ENCODE peak calls at places on chromosomes 5 and 9, in nine cellular contexts. R is right atrium auricular region; Q is H1; M is stimulated activated CD4-positive, alpha-beta T cell treated with anti-CD3 and anti-CD28 coated beads, Interleukin-15, amount 100 ng/mL, for 24 hours; A is HT-29; V is left lobe of liver; F is SK-N-MC; U is D341Med; C is G401. B is an unnamed sample.
A peak's percentile ranks its signal among the peaks of the same experiment; 100 is the strongest.

GRCh38 chr9:132894857-132895846 is 16.5 kb downstream of the SPACA9 start:
- DNase-seq in R (no peak), Q (no peak), M (no peak), A (no peak), V (no peak), F (no peak), U (no peak), C (no peak), B (no peak)

GRCh38 chr5:119411935-119412623 is 40.2 kb upstream of the HSD17B4 start:
- DNase-seq in R (peak; percentile 66), Q (peak; percentile 65), M (peak; percentile 50), A (peak; percentile 92), V (peak; percentile 55), F (peak; percentile 71), U (peak; percentile 68), C (peak; percentile 83), B (peak; percentile 63)

GRCh38 chr5:142275496-142275895 is 49.3 kb downstream of the SPRY4 start:
- DNase-seq in R (no peak), Q (no peak), M (no peak), A (peak; percentile 52), V (no peak), F (no peak), U (no peak), C (no peak), B (no peak)

GRCh38 chr5:131536211-131536826 is 98.7 kb downstream of the RAPGEF6 start:
- DNase-seq in R (no peak), Q (no peak), M (no peak), A (no peak), V (no peak), F (no peak), U (no peak), C (peak; percentile 73), B (no peak)

GRCh38 chr5:124289122-124289521 is 457.3 kb downstream of the ZNF608 start:
- DNase-seq in R (no peak), Q (no peak), M (no peak), A (no peak), V (no peak), F (no peak), U (no peak), C (peak; percentile 82), B (no peak)

GRCh38 chr9:4356306-4356705 is 56.4 kb upstream of the GLIS3 start:
- DNase-seq in R (no peak), Q (no peak), M (no peak), A (no peak), V (no peak), F (no peak), U (no peak), C (no peak), B (no peak)

GRCh38 chr9:89234636-89235035 is 56.0 kb upstream of the SHC3 start:
- DNase-seq in R (no peak), Q (peak; percentile 63), M (peak; percentile 81), A (no peak), V (no peak), F (no peak), U (peak; percentile 80), C (no peak), B (no peak)

GRCh38 chr9:71506821-71507220 is 261.5 kb downstream of the CEMIP2 start:
- DNase-seq in R (no peak), Q (no peak), M (no peak), A (peak; percentile 52), V (no peak), F (no peak), U (no peak), C (no peak), B (no peak)

GRCh38 chr5:149397530-149397929 is 18.4 kb upstream of the IL17B start:
- DNase-seq in R (no peak), Q (no peak), M (no peak), A (no peak), V (no peak), F (no peak), U (no peak), C (no peak), B (no peak)

GRCh38 chr9:113993838-113994540 is 84.1 kb downstream of the AMBP start:
- DNase-seq in R (peak; percentile 94), Q (no peak), M (peak; percentile 12), A (no peak), V (peak; percentile 97), F (no peak), U (no peak), C (peak; percentile 99), B (no peak)

GRCh38 chr5:134490255-134490924 is 35.1 kb upstream of the JADE2 start:
- DNase-seq in R (no peak), Q (no peak), M (no peak), A (no peak), V (no peak), F (no peak), U (no peak), C (no peak), B (no peak)

GRCh38 chr5:113663879-113664278 is 150.4 kb downstream of the YTHDC2 start:
- DNase-seq in R (no peak), Q (peak; percentile 82), M (peak; percentile 44), A (peak; percentile 63), V (peak; percentile 73), F (no peak), U (no peak), C (peak; percentile 11), B (peak; percentile 50)

GRCh38 chr9:84953797-84954695 is 284.5 kb downstream of the NTRK2 start:
- DNase-seq in R (peak; percentile 83), Q (peak; percentile 92), M (peak; percentile 62), A (peak; percentile 78), V (peak; percentile 61), F (no peak), U (peak; percentile 76), C (peak; percentile 91), B (peak; percentile 50)

GRCh38 chr9:114364528-114365041 is 23.2 kb downstream of the AKNA start:
- DNase-seq in R (no peak), Q (no peak), M (no peak), A (no peak), V (no peak), F (no peak), U (no peak), C (no peak), B (no peak)

GRCh38 chr5:88690619-88691560 is 192.1 kb downstream of the MEF2C start:
- DNase-seq in R (peak; percentile 77), Q (peak; percentile 85), M (peak; percentile 75), A (peak; percentile 70), V (peak; percentile 68), F (no peak), U (peak; percentile 85), C (peak; percentile 97), B (no peak)

GRCh38 chr5:89470658-89471057 is 587.7 kb upstream of the MEF2C start:
- DNase-seq in R (no peak), Q (no peak), M (no peak), A (no peak), V (no peak), F (no peak), U (no peak), C (no peak), B (no peak)

GRCh38 chr9:86766912-86767311 is 180.4 kb downstream of the GAS1 start:
- DNase-seq in R (peak; percentile 74), Q (no peak), M (no peak), A (peak; percentile 61), V (no peak), F (no peak), U (no peak), C (no peak), B (no peak)

GRCh38 chr9:20212806-20213205 is 409.5 kb downstream of the MLLT3 start:
- DNase-seq in R (no peak), Q (no peak), M (no peak), A (no peak), V (no peak), F (no peak), U (no peak), C (no peak), B (no peak)

GRCh38 chr9:114309096-114309495 is 13.8 kb upstream of the ORM1 start:
- DNase-seq in R (no peak), Q (peak; percentile 20), M (no peak), A (no peak), V (peak; percentile 40), F (no peak), U (no peak), C (no peak), B (no peak)

GRCh38 chr9:131167146-131167692 is 41.8 kb downstream of the NUP214 start:
- DNase-seq in R (no peak), Q (no peak), M (no peak), A (no peak), V (no peak), F (no peak), U (no peak), C (peak; percentile 31), B (no peak)

GRCh38 chr9:20048437-20048836 is 259.6 kb upstream of the SLC24A2 start:
- DNase-seq in R (no peak), Q (no peak), M (no peak), A (no peak), V (no peak), F (no peak), U (no peak), C (no peak), B (no peak)

GRCh38 chr5:80799573-80799972 is 144.8 kb upstream of the DHFR start:
- DNase-seq in R (no peak), Q (no peak), M (no peak), A (no peak), V (no peak), F (no peak), U (no peak), C (no peak), B (no peak)

GRCh38 chr5:115386657-115387056 is 90.2 kb upstream of the CCDC112 start:
- DNase-seq in R (no peak), Q (no peak), M (no peak), A (no peak), V (no peak), F (no peak), U (no peak), C (no peak), B (no peak)

GRCh38 chr9:33273972-33274328 is 9.1 kb downstream of the CHMP5 start:
- DNase-seq in R (no peak), Q (no peak), M (no peak), A (no peak), V (no peak), F (no peak), U (no peak), C (no peak), B (no peak)

GRCh38 chr5:39513236-39513635 is 88.5 kb upstream of the DAB2 start:
- DNase-seq in R (no peak), Q (no peak), M (no peak), A (peak; percentile 66), V (no peak), F (no peak), U (no peak), C (no peak), B (no peak)

GRCh38 chr5:156208271-156208670 is 118.7 kb upstream of the SGCD start:
- DNase-seq in R (no peak), Q (no peak), M (no peak), A (peak; percentile 30), V (no peak), F (no peak), U (no peak), C (no peak), B (peak; percentile 22)

GRCh38 chr9:8845376-8845775 is 1045.8 kb upstream of the DMAC1 start:
- DNase-seq in R (no peak), Q (no peak), M (no peak), A (no peak), V (no peak), F (no peak), U (no peak), C (peak; percentile 36), B (no peak)